ENCODE peak calls at places on chromosome 11, in eight cellular contexts. One of them, this sample, is unnamed.

GRCh38 chr11:11534981-11535380 is 86.8 kb downstream of the GALNT18 start:
- DNase-seq in astrocyte of the spinal cord: no peak
- DNase-seq in psoas muscle: no peak
- DNase-seq in AG10803: no peak
- DNase-seq in ovary: peak
- DNase-seq in right cardiac atrium: peak
- DNase-seq in tibial artery: peak
- DNase-seq in neuronal stem cell: no peak
- DNase-seq in this sample: no peak

GRCh38 chr11:118435233-118435892 is 929 bp upstream of the KMT2A start:
- DNase-seq in astrocyte of the spinal cord: peak
- DNase-seq in ovary: peak
- DNase-seq in neuronal stem cell: peak
- DNase-seq in AG10803: peak
- DNase-seq in psoas muscle: peak
- DNase-seq in tibial artery: peak
- DNase-seq in right cardiac atrium: peak
- DNase-seq in this sample: peak

GRCh38 chr11:79538775-79539174 is 97.9 kb upstream of the TENM4 start:
- DNase-seq in ovary: no peak
- DNase-seq in right cardiac atrium: no peak
- DNase-seq in tibial artery: no peak
- DNase-seq in AG10803: no peak
- DNase-seq in astrocyte of the spinal cord: no peak
- DNase-seq in neuronal stem cell: no peak
- DNase-seq in psoas muscle: no peak
- DNase-seq in this sample: no peak

GRCh38 chr11:109229682-109230081 is 192.3 kb upstream of the C11orf87 start:
- DNase-seq in tibial artery: no peak
- DNase-seq in AG10803: peak
- DNase-seq in right cardiac atrium: no peak
- DNase-seq in neuronal stem cell: no peak
- DNase-seq in ovary: no peak
- DNase-seq in astrocyte of the spinal cord: peak
- DNase-seq in psoas muscle: no peak
- DNase-seq in this sample: no peak

GRCh38 chr11:57700425-57700824 is 11.6 kb downstream of the MED19 start:
- DNase-seq in ovary: no peak
- DNase-seq in astrocyte of the spinal cord: no peak
- DNase-seq in AG10803: no peak
- DNase-seq in right cardiac atrium: no peak
- DNase-seq in neuronal stem cell: no peak
- DNase-seq in tibial artery: no peak
- DNase-seq in psoas muscle: no peak
- DNase-seq in this sample: no peak

GRCh38 chr11:73493838-73494598 is 103.9 kb downstream of the FAM168A start:
- DNase-seq in astrocyte of the spinal cord: peak
- DNase-seq in AG10803: peak
- DNase-seq in ovary: no peak
- DNase-seq in neuronal stem cell: peak
- DNase-seq in tibial artery: no peak
- DNase-seq in psoas muscle: no peak
- DNase-seq in right cardiac atrium: no peak
- DNase-seq in this sample: no peak

GRCh38 chr11:71470956-71471355 is 18.0 kb downstream of the NADSYN1 start:
- DNase-seq in psoas muscle: no peak
- DNase-seq in tibial artery: peak
- DNase-seq in ovary: no peak
- DNase-seq in right cardiac atrium: no peak
- DNase-seq in AG10803: no peak
- DNase-seq in neuronal stem cell: no peak
- DNase-seq in astrocyte of the spinal cord: no peak
- DNase-seq in this sample: no peak

GRCh38 chr11:82494988-82495432 is 238.7 kb downstream of the FAM181B start:
- DNase-seq in AG10803: no peak
- DNase-seq in psoas muscle: no peak
- DNase-seq in right cardiac atrium: no peak
- DNase-seq in astrocyte of the spinal cord: no peak
- DNase-seq in neuronal stem cell: no peak
- DNase-seq in tibial artery: no peak
- DNase-seq in ovary: no peak
- DNase-seq in this sample: no peak

GRCh38 chr11:82719316-82719715 is 14.3 kb downstream of the FAM181B start:
- DNase-seq in neuronal stem cell: no peak
- DNase-seq in tibial artery: no peak
- DNase-seq in psoas muscle: no peak
- DNase-seq in AG10803: no peak
- DNase-seq in ovary: no peak
- DNase-seq in astrocyte of the spinal cord: no peak
- DNase-seq in right cardiac atrium: no peak
- DNase-seq in this sample: peak

GRCh38 chr11:102830328-102830727 is 13.1 kb downstream of the MMP3 start:
- DNase-seq in right cardiac atrium: no peak
- DNase-seq in astrocyte of the spinal cord: no peak
- DNase-seq in tibial artery: no peak
- DNase-seq in AG10803: peak
- DNase-seq in ovary: no peak
- DNase-seq in neuronal stem cell: no peak
- DNase-seq in psoas muscle: no peak
- DNase-seq in this sample: no peak

GRCh38 chr11:34318111-34319037 is 39.4 kb downstream of the ABTB2 start:
- DNase-seq in ovary: no peak
- DNase-seq in psoas muscle: no peak
- DNase-seq in right cardiac atrium: no peak
- DNase-seq in neuronal stem cell: no peak
- DNase-seq in AG10803: peak
- DNase-seq in tibial artery: no peak
- DNase-seq in astrocyte of the spinal cord: peak
- DNase-seq in this sample: no peak

GRCh38 chr11:11265994-11266606 is 87.0 kb downstream of the CSNK2A3 start:
- DNase-seq in astrocyte of the spinal cord: peak
- DNase-seq in neuronal stem cell: peak
- DNase-seq in ovary: no peak
- DNase-seq in AG10803: no peak
- DNase-seq in psoas muscle: peak
- DNase-seq in tibial artery: no peak
- DNase-seq in right cardiac atrium: peak
- DNase-seq in this sample: no peak

GRCh38 chr11:114563077-114563476 is 3.4 kb upstream of the NXPE1 start:
- DNase-seq in tibial artery: no peak
- DNase-seq in ovary: no peak
- DNase-seq in astrocyte of the spinal cord: no peak
- DNase-seq in psoas muscle: no peak
- DNase-seq in AG10803: no peak
- DNase-seq in neuronal stem cell: no peak
- DNase-seq in right cardiac atrium: no peak
- DNase-seq in this sample: no peak

GRCh38 chr11:8814923-8815240 is 96.1 kb upstream of the AKIP1 start:
- DNase-seq in psoas muscle: no peak
- DNase-seq in astrocyte of the spinal cord: peak
- DNase-seq in right cardiac atrium: no peak
- DNase-seq in ovary: no peak
- DNase-seq in tibial artery: no peak
- DNase-seq in neuronal stem cell: no peak
- DNase-seq in AG10803: peak
- DNase-seq in this sample: no peak

GRCh38 chr11:79535606-79536005 is 94.8 kb upstream of the TENM4 start:
- DNase-seq in astrocyte of the spinal cord: no peak
- DNase-seq in tibial artery: no peak
- DNase-seq in AG10803: no peak
- DNase-seq in psoas muscle: no peak
- DNase-seq in ovary: no peak
- DNase-seq in right cardiac atrium: no peak
- DNase-seq in neuronal stem cell: no peak
- DNase-seq in this sample: no peak

GRCh38 chr11:12769834-12770345 is 95.7 kb downstream of the TEAD1 start:
- DNase-seq in tibial artery: no peak
- DNase-seq in psoas muscle: no peak
- DNase-seq in ovary: no peak
- DNase-seq in astrocyte of the spinal cord: peak
- DNase-seq in AG10803: peak
- DNase-seq in right cardiac atrium: no peak
- DNase-seq in neuronal stem cell: no peak
- DNase-seq in this sample: no peak

GRCh38 chr11:94700631-94701030 is 67.5 kb upstream of the AMOTL1 start:
- DNase-seq in psoas muscle: no peak
- DNase-seq in neuronal stem cell: no peak
- DNase-seq in astrocyte of the spinal cord: no peak
- DNase-seq in ovary: no peak
- DNase-seq in AG10803: no peak
- DNase-seq in tibial artery: no peak
- DNase-seq in right cardiac atrium: no peak
- DNase-seq in this sample: no peak

GRCh38 chr11:23554002-23554401 is 693.7 kb upstream of the CCDC179 start:
- DNase-seq in neuronal stem cell: no peak
- DNase-seq in astrocyte of the spinal cord: no peak
- DNase-seq in AG10803: no peak
- DNase-seq in psoas muscle: no peak
- DNase-seq in tibial artery: no peak
- DNase-seq in ovary: no peak
- DNase-seq in right cardiac atrium: no peak
- DNase-seq in this sample: no peak

GRCh38 chr11:31254411-31254810 is 115.1 kb downstream of the DCDC1 start:
- DNase-seq in ovary: no peak
- DNase-seq in neuronal stem cell: no peak
- DNase-seq in astrocyte of the spinal cord: no peak
- DNase-seq in right cardiac atrium: no peak
- DNase-seq in tibial artery: no peak
- DNase-seq in AG10803: peak
- DNase-seq in psoas muscle: no peak
- DNase-seq in this sample: no peak

GRCh38 chr11:16815047-16815767 is 76.8 kb downstream of the C11orf58 start:
- DNase-seq in psoas muscle: peak
- DNase-seq in tibial artery: peak
- DNase-seq in neuronal stem cell: no peak
- DNase-seq in ovary: peak
- DNase-seq in astrocyte of the spinal cord: peak
- DNase-seq in right cardiac atrium: peak
- DNase-seq in AG10803: peak
- DNase-seq in this sample: no peak

DNA sequence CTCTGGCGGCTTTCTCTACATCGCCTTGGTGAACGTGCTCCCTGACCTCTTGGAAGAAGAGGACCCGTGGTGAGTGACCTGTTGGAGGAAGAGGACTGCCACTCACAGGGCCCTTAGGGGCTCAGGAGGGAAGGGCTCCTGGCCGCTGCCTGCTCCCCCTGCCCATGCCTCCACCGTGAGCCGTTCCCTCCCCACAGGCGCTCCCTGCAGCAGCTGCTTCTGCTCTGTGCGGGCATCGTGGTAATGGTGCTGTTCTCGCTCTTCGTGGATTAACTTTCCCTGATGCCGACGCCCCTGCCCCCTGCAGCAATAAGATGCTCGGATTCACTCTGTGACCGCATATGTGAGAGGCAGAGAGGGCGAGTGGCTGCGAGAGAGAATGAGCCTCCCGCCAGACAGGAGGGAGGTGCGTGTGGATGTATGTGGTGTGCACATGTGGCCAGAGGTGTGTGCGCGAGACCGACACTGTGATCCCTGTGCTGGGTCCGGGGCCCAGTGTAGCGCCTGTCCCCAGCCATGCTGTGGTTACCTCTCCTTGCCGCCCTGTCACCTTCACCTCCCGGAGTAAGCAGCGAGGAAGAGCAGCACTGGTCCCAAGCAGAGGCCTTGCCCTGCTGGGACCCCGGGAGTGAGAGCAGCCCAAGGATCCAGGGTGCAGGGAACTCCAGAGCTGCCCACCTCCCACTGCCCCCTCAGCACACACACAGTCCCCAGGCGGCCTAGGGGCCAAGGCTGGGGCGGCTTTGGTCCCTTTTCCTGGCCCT is 6.9 kb downstream of the SLC39A13 start:
- DNase-seq in ovary: no peak
- DNase-seq in tibial artery: no peak
- DNase-seq in neuronal stem cell: no peak
- DNase-seq in AG10803: no peak
- DNase-seq in psoas muscle: no peak
- DNase-seq in astrocyte of the spinal cord: no peak
- DNase-seq in right cardiac atrium: no peak
- DNase-seq in this sample: peak
- H3K4me3 ChIP-seq in ovary: no peak
- H3K4me3 ChIP-seq in tibial artery: no peak
- H3K4me3 ChIP-seq in neuronal stem cell: no peak
- H3K4me3 ChIP-seq in AG10803: no peak
- H3K4me3 ChIP-seq in psoas muscle: peak
- H3K4me3 ChIP-seq in astrocyte of the spinal cord: no peak
- H3K4me3 ChIP-seq in right cardiac atrium: no peak
- H3K4me3 ChIP-seq in this sample: no peak

DNA sequence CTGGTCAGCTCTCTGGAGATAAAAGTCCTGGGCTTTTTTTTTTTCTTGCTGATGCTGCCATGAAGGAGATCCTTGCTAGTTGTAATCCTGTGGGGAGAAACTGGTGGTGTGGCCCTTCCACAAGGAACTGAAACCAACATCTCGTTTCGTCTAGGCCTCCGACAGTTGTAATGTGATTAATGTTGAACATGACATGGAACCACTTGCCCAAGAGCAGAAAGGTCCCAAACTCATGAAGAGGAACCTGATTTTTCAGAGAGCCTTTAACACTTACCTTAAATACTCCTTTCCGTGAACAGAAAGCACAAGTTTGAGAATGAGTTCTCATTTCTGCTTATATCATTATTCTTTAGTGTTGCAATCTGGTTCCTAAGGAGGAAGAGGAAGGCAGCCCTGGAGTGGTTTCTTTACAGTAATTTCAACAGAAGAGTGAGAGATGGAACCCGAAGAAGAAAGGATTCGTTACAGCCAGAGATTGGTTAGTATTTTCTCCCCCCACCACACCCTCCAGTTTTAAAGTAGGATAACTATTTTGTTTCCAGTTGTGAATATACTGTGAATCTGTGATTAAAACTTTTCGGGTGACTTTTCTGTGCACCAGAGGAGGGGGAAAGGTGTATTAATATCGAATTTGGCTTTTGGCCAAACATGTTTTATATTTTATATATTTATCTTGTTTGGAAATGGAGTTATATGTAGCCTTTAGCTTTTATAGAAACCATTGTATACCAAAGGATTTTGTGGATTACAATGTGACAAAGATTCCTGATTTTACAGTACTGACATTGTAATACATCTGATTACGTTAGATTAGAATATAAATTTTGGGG is 2.0 kb downstream of the KDM2A start:
- DNase-seq in tibial artery: peak
- DNase-seq in AG10803: peak
- DNase-seq in right cardiac atrium: no peak
- DNase-seq in astrocyte of the spinal cord: peak
- DNase-seq in psoas muscle: no peak
- DNase-seq in ovary: no peak
- DNase-seq in neuronal stem cell: no peak
- DNase-seq in this sample: no peak
- H3K4me3 ChIP-seq in tibial artery: peak
- H3K4me3 ChIP-seq in AG10803: peak
- H3K4me3 ChIP-seq in right cardiac atrium: peak
- H3K4me3 ChIP-seq in astrocyte of the spinal cord: peak
- H3K4me3 ChIP-seq in psoas muscle: peak
- H3K4me3 ChIP-seq in ovary: peak
- H3K4me3 ChIP-seq in neuronal stem cell: peak
- H3K4me3 ChIP-seq in this sample: peak

GRCh38 chr11:68032003-68032402 is 1.5 kb downstream of the NDUFS8 start:
- DNase-seq in tibial artery: no peak
- DNase-seq in psoas muscle: no peak
- DNase-seq in neuronal stem cell: no peak
- DNase-seq in ovary: no peak
- DNase-seq in right cardiac atrium: no peak
- DNase-seq in astrocyte of the spinal cord: no peak
- DNase-seq in AG10803: no peak
- DNase-seq in this sample: no peak
- H3K4me3 ChIP-seq in tibial artery: peak
- H3K4me3 ChIP-seq in psoas muscle: peak
- H3K4me3 ChIP-seq in neuronal stem cell: peak
- H3K4me3 ChIP-seq in ovary: no peak
- H3K4me3 ChIP-seq in right cardiac atrium: no peak
- H3K4me3 ChIP-seq in astrocyte of the spinal cord: no peak
- H3K4me3 ChIP-seq in AG10803: no peak
- H3K4me3 ChIP-seq in this sample: peak

GRCh38 chr11:64564947-64565889 is 25.8 kb upstream of the SLC22A12 start:
- DNase-seq in neuronal stem cell: no peak
- DNase-seq in psoas muscle: no peak
- DNase-seq in AG10803: no peak
- DNase-seq in tibial artery: peak
- DNase-seq in ovary: no peak
- DNase-seq in right cardiac atrium: no peak
- DNase-seq in astrocyte of the spinal cord: no peak
- DNase-seq in this sample: no peak
- H3K4me3 ChIP-seq in neuronal stem cell: no peak
- H3K4me3 ChIP-seq in psoas muscle: no peak
- H3K4me3 ChIP-seq in AG10803: no peak
- H3K4me3 ChIP-seq in tibial artery: no peak
- H3K4me3 ChIP-seq in ovary: no peak
- H3K4me3 ChIP-seq in right cardiac atrium: no peak
- H3K4me3 ChIP-seq in astrocyte of the spinal cord: no peak
- H3K4me3 ChIP-seq in this sample: no peak